ENCODE peak calls at places on chromosomes 2 and 18, in five cellular contexts. L, C, E, A and X are unnamed samples.

GRCh38 chr2:227256605-227257004 is 68.4 kb upstream of the MFF start:
- DNase-seq in L (no peak), C (no peak), E (no peak), A (no peak), X (no peak)

GRCh38 chr2:157722580-157723234 is 94.0 kb upstream of the ACVR1C start:
- DNase-seq in L (no peak), C (no peak), E (no peak), A (no peak), X (peak)

GRCh38 chr2:170525566-170525900 is 189.6 kb upstream of the SP5 start:
- DNase-seq in L (no peak), C (peak), E (no peak), A (peak), X (peak)

GRCh38 chr2:159555651-159556392 is 60.5 kb downstream of the BAZ2B start:
- DNase-seq in L (no peak), C (no peak), E (no peak), A (no peak), X (no peak)

GRCh38 chr2:44479127-44479887 is 117.6 kb downstream of the CAMKMT start:
- DNase-seq in L (peak), C (peak), E (peak), A (no peak), X (peak)

GRCh38 chr2:215613265-215613664 is 177.4 kb upstream of the FN1 start:
- DNase-seq in L (no peak), C (no peak), E (no peak), A (no peak), X (peak)

GRCh38 chr2:31522742-31523141 is 58.0 kb downstream of the SRD5A2 start:
- DNase-seq in L (no peak), C (no peak), E (no peak), A (no peak), X (no peak)

GRCh38 chr2:18074476-18074875 is 196.0 kb downstream of the KCNS3 start:
- DNase-seq in L (no peak), C (no peak), E (no peak), A (no peak), X (no peak)

GRCh38 chr2:200159829-200160781 is 146.4 kb upstream of the SPATS2L start:
- DNase-seq in L (no peak), C (no peak), E (no peak), A (no peak), X (no peak)

GRCh38 chr2:127429844-127430425 is 11.7 kb downstream of the PROC start:
- DNase-seq in L (no peak), C (no peak), E (no peak), A (no peak), X (no peak)

GRCh38 chr2:24552836-24553235 is 61.8 kb downstream of the NCOA1 start:
- DNase-seq in L (no peak), C (no peak), E (no peak), A (no peak), X (no peak)

GRCh38 chr2:168596881-168597280 is 140.8 kb downstream of the CERS6 start:
- DNase-seq in L (no peak), C (no peak), E (no peak), A (no peak), X (no peak)

GRCh38 chr2:16487686-16488085 is 177.9 kb downstream of the CYRIA start:
- DNase-seq in L (no peak), C (peak), E (peak), A (no peak), X (no peak)

GRCh38 chr2:46873632-46874068 is 42.0 kb downstream of the MCFD2 start:
- DNase-seq in L (no peak), C (peak), E (no peak), A (no peak), X (peak)

GRCh38 chr2:111123751-111124150 is 3.0 kb downstream of the BCL2L11 start:
- DNase-seq in L (no peak), C (no peak), E (no peak), A (no peak), X (no peak)

GRCh38 chr2:233063269-233063975 is 3.3 kb downstream of the INPP5D start:
- DNase-seq in L (no peak), C (peak), E (peak), A (no peak), X (no peak)

GRCh38 chr2:110674620-110675555 is 3.0 kb downstream of the BUB1 start:
- DNase-seq in L (peak), C (peak), E (no peak), A (no peak), X (peak)

GRCh38 chr2:210128961-210129360 is 42.2 kb downstream of the KANSL1L start:
- DNase-seq in L (no peak), C (no peak), E (no peak), A (no peak), X (no peak)

GRCh38 chr2:120958623-120959366 is 223.1 kb downstream of the GLI2 start:
- DNase-seq in L (no peak), C (no peak), E (peak), A (no peak), X (no peak)

GRCh38 chr18:48837676-48838075 is 113.1 kb downstream of the SMAD7 start:
- DNase-seq in L (no peak), C (no peak), E (no peak), A (no peak), X (no peak)

GRCh38 chr2:35846-36245 is 10.5 kb downstream of the FAM110C start:
- DNase-seq in L (no peak), C (no peak), E (no peak), A (no peak), X (no peak)

GRCh38 chr2:218879881-218880748 is 537 bp upstream of the WNT10A start:
- DNase-seq in L (peak), C (no peak), E (peak), A (no peak), X (no peak)

GRCh38 chr2:134181219-134181618 is 72.7 kb upstream of the MGAT5 start:
- DNase-seq in L (peak), C (no peak), E (no peak), A (no peak), X (no peak)

GRCh38 chr2:88697361-88698026 is 6.0 kb downstream of the RPIA start:
- DNase-seq in L (no peak), C (no peak), E (no peak), A (no peak), X (no peak)

GRCh38 chr2:25029183-25029554 is 12.7 kb upstream of the EFR3B start:
- DNase-seq in L (no peak), C (no peak), E (no peak), A (no peak), X (no peak)

GRCh38 chr2:33133436-33133835 is 186.7 kb downstream of the LTBP1 start:
- DNase-seq in L (no peak), C (no peak), E (no peak), A (peak), X (no peak)

GRCh38 chr18:59769105-59769865 is 72.1 kb upstream of the CCBE1 start:
- DNase-seq in L (no peak), C (no peak), E (no peak), A (no peak), X (peak)

GRCh38 chr2:237432484-237433092 is 18.6 kb upstream of the COL6A3 start:
- DNase-seq in L (peak), C (peak), E (no peak), A (no peak), X (peak)

GRCh38 chr2:65436825-65437221 is 4.4 kb upstream of the SPRED2 start:
- DNase-seq in L (no peak), C (no peak), E (peak), A (no peak), X (no peak)

GRCh38 chr18:70390366-70391090 is 101.7 kb downstream of the SOCS6 start:
- DNase-seq in L (no peak), C (no peak), E (no peak), A (no peak), X (peak)

GRCh38 chr2:157777425-157777824 is 98.7 kb downstream of the ACVR1 start:
- DNase-seq in L (peak), C (peak), E (peak), A (no peak), X (peak)

GRCh38 chr18:48983793-48984437 is 33.1 kb upstream of the SMAD7 start:
- DNase-seq in L (no peak), C (no peak), E (no peak), A (peak), X (no peak)

GRCh38 chr2:166314022-166314759 is 61.6 kb downstream of the SCN9A start:
- DNase-seq in L (no peak), C (no peak), E (no peak), A (no peak), X (peak)

GRCh38 chr18:12394428-12394827 is 13.3 kb upstream of the PRELID3A start:
- DNase-seq in L (no peak), C (no peak), E (no peak), A (no peak), X (no peak)

GRCh38 chr2:97760480-97761049 is 47.2 kb downstream of the ZAP70 start:
- DNase-seq in L (no peak), C (no peak), E (no peak), A (no peak), X (no peak)

DNA sequence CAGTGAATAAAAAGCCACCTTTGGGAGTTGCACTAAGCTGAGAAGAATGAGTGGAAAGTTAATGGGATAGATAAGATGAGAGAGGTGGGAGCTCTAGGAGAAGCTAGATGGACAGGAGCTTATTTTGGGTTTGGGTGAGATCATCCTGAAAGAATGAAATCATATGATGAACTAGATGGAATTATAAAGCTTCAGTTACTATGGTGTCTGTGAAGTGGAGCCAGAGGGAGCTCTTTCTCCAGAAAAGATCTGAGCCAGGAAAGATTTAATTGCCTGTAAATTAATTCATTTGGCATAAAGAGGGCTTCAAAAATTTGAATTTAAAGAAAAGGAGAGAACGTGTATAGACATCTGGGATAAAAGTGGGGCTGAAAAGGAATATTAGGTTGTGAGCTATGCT is 10.3 kb downstream of the DNAH6 start:
- DNase-seq in L (no peak), C (no peak), E (no peak), A (no peak), X (peak)
- TF ChIP-seq CTCF in L (no peak), C (peak), E (no peak), A (peak), X (peak)

GRCh38 chr2:69720404-69720803 is 21.5 kb upstream of the ANXA4 start:
- DNase-seq in L (no peak), C (no peak), E (no peak), A (no peak), X (no peak)
- TF ChIP-seq CTCF in L (no peak), C (no peak), E (peak), A (no peak), X (peak)

GRCh38 chr2:223460774-223461211 is 141.4 kb downstream of the SCG2 start:
- DNase-seq in L (no peak), C (peak), E (no peak), A (no peak), X (peak)

GRCh38 chr2:223464071-223464470 is 138.1 kb downstream of the SCG2 start:
- DNase-seq in L (no peak), C (no peak), E (no peak), A (no peak), X (no peak)

GRCh38 chr2:223457301-223457700 is 144.9 kb downstream of the SCG2 start:
- DNase-seq in L (no peak), C (no peak), E (no peak), A (no peak), X (no peak)

GRCh38 chr2:223459328-223459939 is 142.7 kb downstream of the SCG2 start:
- DNase-seq in L (no peak), C (peak), E (no peak), A (no peak), X (peak)
- TF ChIP-seq CTCF in L (no peak), C (peak), E (peak), A (peak), X (peak)

GRCh38 chr2:149307014-149307413 is 23.4 kb upstream of the LYPD6 start:
- DNase-seq in L (no peak), C (no peak), E (no peak), A (no peak), X (no peak)
- TF ChIP-seq CTCF in L (no peak), C (no peak), E (no peak), A (no peak), X (no peak)

GRCh38 chr2:197809064-197809463 is 4.7 kb downstream of the PLCL1 start:
- DNase-seq in L (no peak), C (no peak), E (no peak), A (no peak), X (no peak)

GRCh38 chr2:197810023-197810422 is 5.6 kb downstream of the PLCL1 start:
- DNase-seq in L (no peak), C (no peak), E (no peak), A (no peak), X (no peak)

GRCh38 chr2:197810490-197810889 is 6.1 kb downstream of the PLCL1 start:
- DNase-seq in L (no peak), C (no peak), E (no peak), A (no peak), X (no peak)

GRCh38 chr2:197813093-197813787 is 8.8 kb downstream of the PLCL1 start:
- DNase-seq in L (no peak), C (peak), E (no peak), A (no peak), X (peak)
- TF ChIP-seq CTCF in L (peak), C (peak), E (peak), A (peak), X (peak)

DNA sequence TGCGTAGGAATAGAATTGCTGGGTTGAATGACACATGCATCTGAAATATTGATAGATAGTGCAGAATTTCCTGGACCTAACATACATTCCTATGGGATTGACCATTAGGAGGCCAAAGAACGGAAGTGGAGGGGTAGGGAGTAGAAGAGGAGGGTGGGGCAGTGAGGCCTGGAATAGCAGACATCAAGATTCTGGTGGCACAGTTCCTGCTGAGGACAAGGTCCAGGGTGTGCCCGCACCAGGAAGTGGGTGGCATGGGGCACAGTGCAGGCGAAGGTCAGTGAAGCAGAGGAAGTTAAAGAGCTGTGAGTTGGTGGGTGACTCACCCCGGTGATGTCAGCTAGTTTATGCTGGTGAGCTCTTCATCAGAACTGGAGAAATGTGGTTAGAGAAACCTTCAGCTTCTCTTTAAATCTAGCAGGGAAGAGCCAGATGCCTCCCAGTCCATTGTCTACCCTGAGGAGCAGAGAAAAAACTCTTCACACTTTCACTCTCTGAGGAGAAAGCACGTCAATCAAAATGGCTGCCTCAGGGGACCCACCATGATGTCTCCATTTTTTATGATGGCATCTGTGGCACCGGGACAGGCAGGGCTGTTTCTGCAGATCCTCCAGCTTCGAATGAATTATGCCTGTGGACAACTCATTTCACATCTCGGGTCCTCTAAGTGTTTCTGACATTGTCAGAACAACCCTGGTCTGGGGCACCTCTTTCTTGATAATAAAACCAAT is 55.9 kb upstream of the CTLA4 start:
- DNase-seq in L (peak), C (peak), E (no peak), A (peak), X (peak)
- TF ChIP-seq CTCF in L (no peak), C (no peak), E (no peak), A (no peak), X (no peak)

GRCh38 chr18:44598514-44598913 is 82.2 kb upstream of the SETBP1 start:
- DNase-seq in L (no peak), C (no peak), E (no peak), A (no peak), X (no peak)
- TF ChIP-seq CTCF in L (no peak), C (no peak), E (no peak), A (no peak), X (no peak)

GRCh38 chr18:34595673-34596072 is 114.4 kb upstream of the DTNA start:
- DNase-seq in L (no peak), C (no peak), E (peak), A (no peak), X (peak)
- TF ChIP-seq CTCF in L (no peak), C (peak), E (peak), A (peak), X (no peak)